ENCODE peak calls at places on chromosomes 11 and 22, in ten cellular contexts. One of them, this sample, is unnamed.

GRCh38 chr22:49678137-49678841 is 149.4 kb downstream of the BRD1 start:
- DNase-seq in MM.1S: no peak
- DNase-seq in AG10803: no peak
- DNase-seq in fibroblast of the aortic adventitia: no peak
- DNase-seq in AG04449: no peak
- DNase-seq in upper lobe of left lung: no peak
- DNase-seq in thoracic aorta: no peak
- DNase-seq in CD8-positive, alpha-beta T cell: peak
- DNase-seq in astrocyte of the cerebellum: no peak
- DNase-seq in A673: no peak
- DNase-seq in this sample: no peak

GRCh38 chr11:11243790-11244469 is 109.1 kb downstream of the CSNK2A3 start:
- DNase-seq in upper lobe of left lung: no peak
- DNase-seq in AG04449: no peak
- DNase-seq in fibroblast of the aortic adventitia: no peak
- DNase-seq in MM.1S: no peak
- DNase-seq in thoracic aorta: no peak
- DNase-seq in AG10803: peak
- DNase-seq in A673: peak
- DNase-seq in astrocyte of the cerebellum: no peak
- DNase-seq in CD8-positive, alpha-beta T cell: peak
- DNase-seq in this sample: no peak

GRCh38 chr11:123451183-123451907 is 21.3 kb downstream of the GRAMD1B start:
- DNase-seq in astrocyte of the cerebellum: no peak
- DNase-seq in AG10803: no peak
- DNase-seq in upper lobe of left lung: no peak
- DNase-seq in A673: peak
- DNase-seq in AG04449: no peak
- DNase-seq in MM.1S: peak
- DNase-seq in fibroblast of the aortic adventitia: no peak
- DNase-seq in thoracic aorta: no peak
- DNase-seq in CD8-positive, alpha-beta T cell: no peak
- DNase-seq in this sample: no peak

GRCh38 chr22:32957093-32957835 is 100.9 kb downstream of the SYN3 start:
- DNase-seq in fibroblast of the aortic adventitia: peak
- DNase-seq in AG10803: peak
- DNase-seq in AG04449: no peak
- DNase-seq in CD8-positive, alpha-beta T cell: no peak
- DNase-seq in A673: no peak
- DNase-seq in astrocyte of the cerebellum: no peak
- DNase-seq in MM.1S: no peak
- DNase-seq in thoracic aorta: no peak
- DNase-seq in upper lobe of left lung: no peak
- DNase-seq in this sample: no peak

GRCh38 chr11:7278314-7278917 is 26.7 kb downstream of the SYT9 start:
- DNase-seq in thoracic aorta: no peak
- DNase-seq in astrocyte of the cerebellum: peak
- DNase-seq in CD8-positive, alpha-beta T cell: no peak
- DNase-seq in AG10803: peak
- DNase-seq in AG04449: no peak
- DNase-seq in A673: peak
- DNase-seq in fibroblast of the aortic adventitia: peak
- DNase-seq in upper lobe of left lung: no peak
- DNase-seq in MM.1S: peak
- DNase-seq in this sample: peak

GRCh38 chr11:65522640-65523322 is 2.1 kb upstream of the SCYL1 start:
- DNase-seq in fibroblast of the aortic adventitia: no peak
- DNase-seq in CD8-positive, alpha-beta T cell: no peak
- DNase-seq in upper lobe of left lung: no peak
- DNase-seq in AG04449: no peak
- DNase-seq in A673: no peak
- DNase-seq in astrocyte of the cerebellum: no peak
- DNase-seq in MM.1S: no peak
- DNase-seq in AG10803: no peak
- DNase-seq in thoracic aorta: no peak
- DNase-seq in this sample: no peak

GRCh38 chr11:120132645-120133185 is 5.2 kb downstream of the TRIM29 start:
- DNase-seq in astrocyte of the cerebellum: no peak
- DNase-seq in A673: no peak
- DNase-seq in CD8-positive, alpha-beta T cell: no peak
- DNase-seq in upper lobe of left lung: peak
- DNase-seq in thoracic aorta: no peak
- DNase-seq in fibroblast of the aortic adventitia: no peak
- DNase-seq in AG10803: no peak
- DNase-seq in AG04449: no peak
- DNase-seq in MM.1S: no peak
- DNase-seq in this sample: no peak

GRCh38 chr11:113628912-113629311 is 77.2 kb downstream of the TMPRSS5 start:
- DNase-seq in astrocyte of the cerebellum: no peak
- DNase-seq in AG04449: no peak
- DNase-seq in thoracic aorta: no peak
- DNase-seq in AG10803: no peak
- DNase-seq in upper lobe of left lung: no peak
- DNase-seq in fibroblast of the aortic adventitia: no peak
- DNase-seq in MM.1S: no peak
- DNase-seq in CD8-positive, alpha-beta T cell: no peak
- DNase-seq in A673: no peak
- DNase-seq in this sample: no peak

GRCh38 chr22:37526376-37526775 is 7.2 kb upstream of the CARD10 start:
- DNase-seq in AG10803: no peak
- DNase-seq in A673: no peak
- DNase-seq in AG04449: no peak
- DNase-seq in CD8-positive, alpha-beta T cell: no peak
- DNase-seq in upper lobe of left lung: no peak
- DNase-seq in MM.1S: no peak
- DNase-seq in astrocyte of the cerebellum: no peak
- DNase-seq in thoracic aorta: no peak
- DNase-seq in fibroblast of the aortic adventitia: peak
- DNase-seq in this sample: no peak

GRCh38 chr11:11444027-11444799 is 91.2 kb upstream of the CSNK2A3 start:
- DNase-seq in fibroblast of the aortic adventitia: peak
- DNase-seq in upper lobe of left lung: no peak
- DNase-seq in A673: no peak
- DNase-seq in thoracic aorta: no peak
- DNase-seq in CD8-positive, alpha-beta T cell: no peak
- DNase-seq in AG10803: no peak
- DNase-seq in AG04449: no peak
- DNase-seq in MM.1S: no peak
- DNase-seq in astrocyte of the cerebellum: peak
- DNase-seq in this sample: no peak

DNA sequence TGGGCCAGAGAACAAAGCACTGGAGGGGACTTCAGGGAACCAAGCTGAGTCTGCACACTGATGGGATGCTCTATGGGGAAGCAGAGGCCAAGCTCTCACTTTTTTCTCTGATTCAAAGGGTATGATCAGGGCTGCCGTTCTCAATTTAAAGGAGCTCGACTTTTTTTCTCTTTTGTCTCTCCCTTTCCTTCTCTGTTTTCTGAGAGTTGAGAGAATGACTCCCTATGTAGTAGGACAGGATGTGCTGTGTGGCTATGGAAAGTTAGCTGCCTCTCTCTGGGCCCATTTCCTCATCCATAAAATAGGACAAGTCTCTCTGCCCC is 7.9 kb downstream of the ADORA2A start:
- DNase-seq in astrocyte of the cerebellum: no peak
- DNase-seq in CD8-positive, alpha-beta T cell: no peak
- DNase-seq in upper lobe of left lung: no peak
- DNase-seq in A673: no peak
- DNase-seq in AG04449: no peak
- DNase-seq in fibroblast of the aortic adventitia: no peak
- DNase-seq in AG10803: no peak
- DNase-seq in thoracic aorta: no peak
- DNase-seq in MM.1S: no peak
- DNase-seq in this sample: no peak
- H3K4me3 ChIP-seq in astrocyte of the cerebellum: no peak
- H3K4me3 ChIP-seq in CD8-positive, alpha-beta T cell: peak
- H3K4me3 ChIP-seq in upper lobe of left lung: no peak
- H3K4me3 ChIP-seq in A673: no peak
- H3K4me3 ChIP-seq in AG04449: no peak
- H3K4me3 ChIP-seq in fibroblast of the aortic adventitia: no peak
- H3K4me3 ChIP-seq in AG10803: no peak
- H3K4me3 ChIP-seq in thoracic aorta: no peak
- H3K4me3 ChIP-seq in MM.1S: peak
- H3K4me3 ChIP-seq in this sample: no peak

DNA sequence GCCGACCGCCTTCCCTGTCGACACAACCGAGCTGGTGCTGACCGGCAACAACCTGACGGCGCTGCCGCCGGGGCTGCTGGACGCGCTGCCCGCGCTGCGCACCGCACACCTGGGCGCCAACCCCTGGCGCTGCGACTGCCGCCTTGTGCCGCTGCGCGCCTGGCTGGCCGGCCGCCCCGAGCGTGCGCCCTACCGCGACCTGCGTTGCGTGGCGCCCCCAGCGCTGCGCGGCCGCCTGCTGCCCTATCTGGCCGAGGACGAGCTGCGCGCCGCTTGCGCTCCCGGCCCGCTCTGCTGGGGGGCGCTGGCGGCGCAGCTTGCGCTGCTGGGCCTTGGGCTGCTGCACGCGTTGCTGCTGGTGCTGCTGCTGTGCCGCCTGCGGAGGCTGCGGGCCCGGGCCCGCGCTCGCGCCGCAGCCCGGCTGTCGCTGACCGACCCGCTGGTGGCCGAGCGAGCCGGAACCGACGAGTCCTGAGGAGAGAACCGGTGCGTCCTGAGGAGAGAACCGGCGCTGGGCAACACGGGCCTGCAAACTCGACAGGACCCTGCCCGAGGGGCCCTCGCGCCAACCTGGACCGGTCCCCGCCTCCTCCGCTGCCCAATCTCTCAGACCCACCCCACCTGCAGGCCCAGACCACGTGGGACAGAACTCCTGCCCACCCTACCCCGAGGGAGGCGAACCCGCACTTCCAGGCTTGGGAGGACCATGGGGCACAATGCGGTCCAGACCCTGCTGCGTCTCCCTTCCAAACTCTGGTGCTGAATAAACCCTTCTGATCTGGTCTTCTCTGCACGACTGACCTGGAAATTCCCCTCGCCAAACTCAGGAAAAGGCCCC is 870 bp downstream of the GP1BB start:
- DNase-seq in upper lobe of left lung: no peak
- DNase-seq in thoracic aorta: no peak
- DNase-seq in MM.1S: no peak
- DNase-seq in fibroblast of the aortic adventitia: no peak
- DNase-seq in AG04449: no peak
- DNase-seq in A673: no peak
- DNase-seq in astrocyte of the cerebellum: no peak
- DNase-seq in CD8-positive, alpha-beta T cell: no peak
- DNase-seq in AG10803: no peak
- DNase-seq in this sample: no peak
- TF ChIP-seq CTCF in upper lobe of left lung: peak
- TF ChIP-seq CTCF in thoracic aorta: no peak
- TF ChIP-seq CTCF in MM.1S: no peak
- TF ChIP-seq CTCF in fibroblast of the aortic adventitia: no peak
- TF ChIP-seq CTCF in AG04449: no peak
- TF ChIP-seq CTCF in A673: no peak
- TF ChIP-seq CTCF in astrocyte of the cerebellum: no peak
- TF ChIP-seq CTCF in CD8-positive, alpha-beta T cell: peak
- TF ChIP-seq CTCF in AG10803: no peak
- TF ChIP-seq CTCF in this sample: no peak

GRCh38 chr11:97974798-97975498 is 1045.8 kb upstream of the CNTN5 start:
- DNase-seq in MM.1S: no peak
- DNase-seq in fibroblast of the aortic adventitia: no peak
- DNase-seq in astrocyte of the cerebellum: no peak
- DNase-seq in AG04449: no peak
- DNase-seq in CD8-positive, alpha-beta T cell: no peak
- DNase-seq in thoracic aorta: no peak
- DNase-seq in upper lobe of left lung: no peak
- DNase-seq in A673: no peak
- DNase-seq in AG10803: no peak
- DNase-seq in this sample: no peak

GRCh38 chr11:97972731-97973130 is 1048.0 kb upstream of the CNTN5 start:
- DNase-seq in thoracic aorta: no peak
- DNase-seq in MM.1S: no peak
- DNase-seq in fibroblast of the aortic adventitia: peak
- DNase-seq in astrocyte of the cerebellum: no peak
- DNase-seq in AG10803: no peak
- DNase-seq in upper lobe of left lung: no peak
- DNase-seq in CD8-positive, alpha-beta T cell: no peak
- DNase-seq in A673: no peak
- DNase-seq in AG04449: no peak
- DNase-seq in this sample: no peak

GRCh38 chr11:97977726-97978125 is 1043.0 kb upstream of the CNTN5 start:
- DNase-seq in MM.1S: no peak
- DNase-seq in upper lobe of left lung: no peak
- DNase-seq in astrocyte of the cerebellum: no peak
- DNase-seq in AG10803: no peak
- DNase-seq in AG04449: no peak
- DNase-seq in thoracic aorta: no peak
- DNase-seq in A673: no peak
- DNase-seq in CD8-positive, alpha-beta T cell: no peak
- DNase-seq in fibroblast of the aortic adventitia: no peak
- DNase-seq in this sample: no peak

GRCh38 chr11:97968071-97968470 is 1052.7 kb upstream of the CNTN5 start:
- DNase-seq in fibroblast of the aortic adventitia: no peak
- DNase-seq in astrocyte of the cerebellum: no peak
- DNase-seq in A673: no peak
- DNase-seq in AG10803: no peak
- DNase-seq in upper lobe of left lung: no peak
- DNase-seq in AG04449: no peak
- DNase-seq in CD8-positive, alpha-beta T cell: no peak
- DNase-seq in thoracic aorta: no peak
- DNase-seq in MM.1S: no peak
- DNase-seq in this sample: no peak

GRCh38 chr11:97973352-97973857 is 1047.3 kb upstream of the CNTN5 start:
- DNase-seq in A673: no peak
- DNase-seq in upper lobe of left lung: no peak
- DNase-seq in MM.1S: no peak
- DNase-seq in AG10803: no peak
- DNase-seq in CD8-positive, alpha-beta T cell: no peak
- DNase-seq in AG04449: no peak
- DNase-seq in astrocyte of the cerebellum: no peak
- DNase-seq in thoracic aorta: no peak
- DNase-seq in fibroblast of the aortic adventitia: no peak
- DNase-seq in this sample: no peak
- H3K4me3 ChIP-seq in A673: no peak
- H3K4me3 ChIP-seq in upper lobe of left lung: no peak
- H3K4me3 ChIP-seq in MM.1S: no peak
- H3K4me3 ChIP-seq in AG10803: no peak
- H3K4me3 ChIP-seq in CD8-positive, alpha-beta T cell: no peak
- H3K4me3 ChIP-seq in AG04449: no peak
- H3K4me3 ChIP-seq in astrocyte of the cerebellum: no peak
- H3K4me3 ChIP-seq in thoracic aorta: no peak
- H3K4me3 ChIP-seq in fibroblast of the aortic adventitia: no peak
- H3K4me3 ChIP-seq in this sample: no peak

DNA sequence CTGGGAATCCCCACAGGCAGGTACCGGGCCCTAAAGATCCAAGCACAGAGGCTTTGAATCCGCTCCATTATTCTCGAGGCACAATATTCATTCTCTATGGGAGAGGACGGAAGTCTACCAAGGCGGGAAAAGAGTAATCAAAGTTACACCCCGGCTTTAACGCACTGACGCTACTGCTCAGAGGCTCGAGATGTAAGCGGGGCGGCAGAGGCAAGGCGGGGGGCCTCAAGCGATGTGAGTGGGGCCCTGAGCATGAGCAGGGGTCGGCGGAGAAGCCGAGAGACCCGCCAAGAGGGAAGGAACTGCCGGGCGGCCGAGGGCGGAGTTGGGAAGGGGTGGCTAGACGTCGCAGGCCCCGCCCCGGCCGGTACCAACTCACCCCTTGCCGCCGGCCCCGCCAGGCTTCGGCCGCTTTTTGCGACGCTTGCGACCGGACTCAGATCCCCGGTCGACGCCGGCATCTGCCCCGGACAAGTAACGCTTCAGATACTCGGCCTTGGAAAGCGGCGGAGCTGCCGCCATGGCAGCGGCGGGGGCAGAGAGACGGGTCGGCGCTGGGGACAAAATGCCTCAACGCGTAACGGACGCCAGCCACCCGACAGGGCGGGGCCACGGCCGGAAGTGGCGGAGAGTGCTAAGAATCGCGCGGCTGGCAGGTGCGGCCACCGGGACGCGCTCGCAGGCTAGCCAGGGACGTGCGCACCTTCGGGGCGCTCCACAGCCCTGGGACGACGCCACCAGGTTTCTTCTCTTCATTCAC is at the start of gene BUD13:
- DNase-seq in AG10803: peak
- DNase-seq in MM.1S: peak
- DNase-seq in thoracic aorta: peak
- DNase-seq in upper lobe of left lung: peak
- DNase-seq in fibroblast of the aortic adventitia: peak
- DNase-seq in CD8-positive, alpha-beta T cell: peak
- DNase-seq in AG04449: no peak
- DNase-seq in A673: peak
- DNase-seq in astrocyte of the cerebellum: peak
- DNase-seq in this sample: no peak
- TF ChIP-seq CTCF in AG10803: no peak
- TF ChIP-seq CTCF in MM.1S: no peak
- TF ChIP-seq CTCF in thoracic aorta: no peak
- TF ChIP-seq CTCF in upper lobe of left lung: peak
- TF ChIP-seq CTCF in fibroblast of the aortic adventitia: no peak
- TF ChIP-seq CTCF in CD8-positive, alpha-beta T cell: no peak
- TF ChIP-seq CTCF in AG04449: no peak
- TF ChIP-seq CTCF in A673: no peak
- TF ChIP-seq CTCF in astrocyte of the cerebellum: no peak
- TF ChIP-seq CTCF in this sample: no peak

This sample was measured in AG09309.